ENCODE peak calls at places on chromosome 5, in six cellular contexts. G is ovary, O is lower lobe of right lung, E is tibial nerve, V is K562, N is thoracic aorta. R is an unnamed sample.

GRCh38 chr5:102865510-102866314 is 110.6 kb downstream of the PAM start:
- DNase-seq in G (peak; percentile 74), O (peak; percentile 76), E (peak; percentile 26), V (peak; percentile 2), N (peak; percentile 61), R (peak; percentile 59)

GRCh38 chr5:75510417-75510835 is 1.0 kb downstream of the CERT1 start:
- DNase-seq in G (no peak), O (no peak), E (no peak), V (peak; percentile 50), N (no peak), R (peak; percentile 64)

GRCh38 chr5:38718874-38719391 is 126.9 kb upstream of the OSMR start:
- DNase-seq in G (no peak), O (no peak), E (no peak), V (no peak), N (no peak), R (no peak)

GRCh38 chr5:107652839-107653607 is 17.7 kb downstream of the EFNA5 start:
- DNase-seq in G (no peak), O (no peak), E (no peak), V (no peak), N (no peak), R (no peak)

GRCh38 chr5:110752953-110753352 is 14.1 kb downstream of the SLC25A46 start:
- DNase-seq in G (no peak), O (no peak), E (no peak), V (no peak), N (no peak), R (no peak)

GRCh38 chr5:67963789-67964519 is 251.6 kb upstream of the PIK3R1 start:
- DNase-seq in G (no peak), O (no peak), E (no peak), V (no peak), N (no peak), R (peak; percentile 61)

GRCh38 chr5:123460296-123460729 is 37.1 kb upstream of the CEP120 start:
- DNase-seq in G (no peak), O (no peak), E (no peak), V (peak; percentile 72), N (no peak), R (peak; percentile 60)

GRCh38 chr5:111063709-111064322 is 7.7 kb upstream of the TSLP start:
- DNase-seq in G (no peak), O (no peak), E (no peak), V (no peak), N (no peak), R (no peak)

GRCh38 chr5:125412051-125412560 is 665.7 kb upstream of the ZNF608 start:
- DNase-seq in G (no peak), O (no peak), E (no peak), V (no peak), N (no peak), R (no peak)

GRCh38 chr5:142446131-142446959 is 121.5 kb upstream of the SPRY4 start:
- DNase-seq in G (no peak), O (no peak), E (no peak), V (peak; percentile 83), N (no peak), R (no peak)

GRCh38 chr5:172901012-172901780 is 58.0 kb upstream of the RPL26L1 start:
- DNase-seq in G (peak; percentile 79), O (no peak), E (no peak), V (peak; percentile 94), N (peak; percentile 89), R (peak; percentile 96)

GRCh38 chr5:80989883-80990282 is 29.7 kb downstream of the RASGRF2 start:
- DNase-seq in G (no peak), O (no peak), E (no peak), V (no peak), N (no peak), R (no peak)

GRCh38 chr5:35331941-35332340 is 101.7 kb upstream of the PRLR start:
- DNase-seq in G (no peak), O (no peak), E (no peak), V (no peak), N (no peak), R (no peak)

GRCh38 chr5:78009937-78010527 is 233.9 kb upstream of the TBCA start:
- DNase-seq in G (no peak), O (no peak), E (no peak), V (no peak), N (no peak), R (no peak)

GRCh38 chr5:19261879-19262278 is 726.1 kb downstream of the CDH18 start:
- DNase-seq in G (no peak), O (no peak), E (no peak), V (peak; percentile 7), N (no peak), R (no peak)
- TF ChIP-seq CTCF in G (no peak), O (no peak), E (no peak), V (no peak), N (no peak), R (no peak)

GRCh38 chr5:127452626-127453025 is 64.8 kb upstream of the PRRC1 start:
- DNase-seq in G (no peak), O (no peak), E (no peak), V (no peak), N (no peak), R (no peak)
- H3K36me3 ChIP-seq in G (no peaks in the 10 kb centered on the region), O (no peaks in the 10 kb centered on the region), E (no peaks in the 10 kb centered on the region), V (no peaks in the 10 kb centered on the region), N (no peaks in the 10 kb centered on the region), R (no peaks in the 10 kb centered on the region)

GRCh38 chr5:90529939-90530677 is 724 bp upstream of the LYSMD3 start:
- DNase-seq in G (peak; percentile 71), O (peak; percentile 56), E (peak; percentile 23), V (peak; percentile 89), N (peak; percentile 21), R (peak; percentile 81)
- H3K27ac ChIP-seq in G (peak overlapping the region; percentile 96), O (peak overlapping the region; percentile 88), E (peak overlapping the region; percentile 98), V (peak overlapping the region; percentile 91), N (peak overlapping the region; percentile 73), R (peak overlapping the region; percentile 86)

GRCh38 chr5:159104058-159104651 is 4.4 kb upstream of the EBF1 start:
- DNase-seq in G (peak; percentile 62), O (peak; percentile 41), E (peak; percentile 13), V (peak; percentile 48), N (no peak), R (no peak)
- TF ChIP-seq CTCF in G (no peak), O (peak; percentile 30), E (no peak), V (peak; percentile 49), N (no peak), R (no peak)

R was measured in body of pancreas.